ENCODE peak calls at places on chromosomes 2 and 18, in six cellular contexts. Y is mucosa of descending colon, D is K562, S is left lung, O is upper lobe of right lung, A is HepG2. M is an unnamed sample.
A peak's percentile ranks its signal among the peaks of the same experiment; 100 is the strongest.

GRCh38 chr2:48569433-48569832 is 39.5 kb downstream of the STON1 start:
- ATAC-seq in Y (no peak), D (no peak), S (no peak), O (no peak), A (no peak), M (no peak)

GRCh38 chr18:59469463-59470180 is 110.6 kb upstream of the LMAN1 start:
- ATAC-seq in Y (no peak), D (no peak), S (peak; percentile 54), O (peak; percentile 60), A (no peak), M (no peak)

GRCh38 chr18:688322-688721 is 24.1 kb downstream of the ENOSF1 start:
- ATAC-seq in Y (no peak), D (no peak), S (no peak), O (no peak), A (no peak), M (no peak)

GRCh38 chr18:59800897-59801296 is 98.9 kb upstream of the PMAIP1 start:
- ATAC-seq in Y (no peak), D (no peak), S (no peak), O (no peak), A (no peak), M (no peak)

GRCh38 chr18:62377408-62377807 is 52.3 kb downstream of the TNFRSF11A start:
- ATAC-seq in Y (no peak), D (no peak), S (no peak), O (no peak), A (no peak), M (no peak)

GRCh38 chr2:28296904-28297303 is 95.8 kb upstream of the FOSL2 start:
- ATAC-seq in Y (no peak), D (no peak), S (no peak), O (no peak), A (no peak), M (no peak)

GRCh38 chr2:155310589-155310988 is 612.1 kb downstream of the KCNJ3 start:
- ATAC-seq in Y (no peak), D (peak; percentile 61), S (peak; percentile 65), O (no peak), A (peak; percentile 62), M (no peak)

GRCh38 chr2:68771211-68771721 is 36.7 kb downstream of the ARHGAP25 start:
- ATAC-seq in Y (no peak), D (no peak), S (peak; percentile 6), O (no peak), A (no peak), M (no peak)

GRCh38 chr2:158191569-158191968 is 89.9 kb downstream of the UPP2 start:
- ATAC-seq in Y (no peak), D (no peak), S (no peak), O (no peak), A (no peak), M (no peak)

GRCh38 chr2:199704358-199705238 is 146.4 kb downstream of the FTCDNL1 start:
- ATAC-seq in Y (peak; percentile 94), D (peak; percentile 91), S (peak; percentile 95), O (peak; percentile 93), A (peak; percentile 99), M (no peak)

GRCh38 chr2:208799397-208799796 is 392.8 kb downstream of the PTH2R start:
- ATAC-seq in Y (no peak), D (no peak), S (no peak), O (no peak), A (no peak), M (no peak)

GRCh38 chr2:115746151-115746550 is 1303.7 kb downstream of the DPP10 start:
- ATAC-seq in Y (no peak), D (no peak), S (no peak), O (no peak), A (no peak), M (no peak)

GRCh38 chr2:60717691-60718090 is 38.4 kb upstream of the PAPOLG start:
- ATAC-seq in Y (no peak), D (no peak), S (peak; percentile 48), O (peak; percentile 85), A (peak; percentile 79), M (peak; percentile 51)

GRCh38 chr2:26946841-26947784 is 23.3 kb upstream of the MAPRE3 start:
- ATAC-seq in Y (peak; percentile 57), D (peak; percentile 36), S (peak; percentile 94), O (peak; percentile 72), A (peak; percentile 34), M (peak; percentile 40)

GRCh38 chr2:182867411-182868048 is 1.1 kb upstream of the FRZB start:
- ATAC-seq in Y (no peak), D (no peak), S (no peak), O (no peak), A (peak; percentile 16), M (no peak)
- H3K4me3 ChIP-seq in Y (no peak overlapping the region), D (no peak overlapping the region), S (peak overlapping the region; percentile 13), O (peak overlapping the region; percentile 50), A (peak overlapping the region; percentile 42), M (peak overlapping the region; percentile 57)

GRCh38 chr2:105643405-105644173 is 101.1 kb upstream of the NCK2 start:
- ATAC-seq in Y (peak; percentile 82), D (no peak), S (no peak), O (no peak), A (peak; percentile 71), M (no peak)

GRCh38 chr2:105636109-105636740 is 108.5 kb upstream of the NCK2 start:
- ATAC-seq in Y (no peak), D (no peak), S (no peak), O (peak; percentile 25), A (no peak), M (no peak)

GRCh38 chr2:105644174-105644980 is 100.3 kb upstream of the NCK2 start:
- ATAC-seq in Y (peak; percentile 70), D (no peak), S (no peak), O (no peak), A (peak; percentile 78), M (no peak)

GRCh38 chr2:105641389-105641811 is 103.3 kb upstream of the NCK2 start:
- ATAC-seq in Y (no peak), D (peak; percentile 62), S (no peak), O (no peak), A (no peak), M (no peak)

DNA sequence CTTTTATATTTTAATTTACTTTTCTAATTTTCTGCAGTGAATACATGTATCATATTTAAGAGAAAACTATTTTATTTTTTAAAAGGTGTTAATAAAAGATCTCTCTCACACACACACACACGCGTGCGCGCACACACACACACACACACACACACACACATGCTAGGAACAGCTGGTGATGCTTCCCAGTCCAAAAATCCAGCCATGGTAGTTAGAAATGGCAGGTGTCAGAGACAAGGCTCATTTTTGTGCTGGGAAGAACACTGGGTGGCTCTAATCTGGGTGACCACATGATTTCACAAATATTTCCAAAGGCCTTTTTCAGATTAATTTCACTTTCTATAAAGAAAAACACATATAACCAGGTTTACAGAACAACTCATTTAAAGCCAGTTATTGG is 104.5 kb upstream of the NCK2 start:
- ATAC-seq in Y (no peak), D (no peak), S (no peak), O (no peak), A (no peak), M (no peak)
- H3K4me3 ChIP-seq in Y (no peak overlapping the region), D (no peak overlapping the region), S (no peak overlapping the region), O (no peak overlapping the region), A (no peak overlapping the region), M (no peak overlapping the region)

DNA sequence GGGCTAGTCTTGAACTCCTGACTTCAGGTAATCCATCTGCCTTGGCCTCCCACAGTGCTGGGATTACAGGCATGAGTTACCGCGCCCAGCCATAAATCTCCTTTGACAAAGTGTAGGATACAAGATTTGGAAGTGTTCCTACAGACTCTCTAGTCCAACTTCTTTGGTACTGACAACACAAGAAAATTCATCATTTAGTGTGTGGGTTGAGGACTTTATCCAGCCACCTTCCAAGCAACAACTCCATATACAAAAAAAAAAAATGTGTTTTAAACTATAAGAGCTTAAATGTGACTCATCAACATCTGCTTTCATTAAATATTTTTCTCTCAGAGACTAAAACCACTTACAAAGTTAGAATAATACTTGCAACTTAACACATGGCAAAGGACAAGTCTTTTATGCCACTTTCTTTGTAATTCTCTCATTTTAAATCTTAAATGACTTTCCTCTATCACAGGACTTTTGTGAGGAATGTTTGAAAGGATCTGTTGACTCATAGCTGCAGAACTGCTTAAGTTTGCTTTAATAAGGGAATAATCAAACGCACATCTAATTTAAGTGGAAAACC is 46.2 kb upstream of the ITGAV start:
- ATAC-seq in Y (peak; percentile 28), D (peak; percentile 48), S (peak; percentile 39), O (no peak), A (peak; percentile 16), M (no peak)
- H3K4me3 ChIP-seq in Y (no peak overlapping the region), D (no peak overlapping the region), S (no peak overlapping the region), O (no peak overlapping the region), A (no peak overlapping the region), M (no peak overlapping the region)

GRCh38 chr2:96082211-96083063 is 33.9 kb downstream of the ADRA2B start:
- ATAC-seq in Y (no peak), D (no peak), S (peak; percentile 37), O (peak; percentile 84), A (no peak), M (peak; percentile 65)
- H3K4me3 ChIP-seq in Y (no peak overlapping the region), D (no peak overlapping the region), S (no peak overlapping the region), O (no peak overlapping the region), A (no peak overlapping the region), M (no peak overlapping the region)